ENCODE peak calls at places on chromosome 19, in six cellular contexts. F is kidney tubule cell; P is activated T-helper 1 cell treated with anti-CD3 and anti-CD28 coated beads, Interleukin-2, amount 50 U/mL, for 16 hours; Z is psoas muscle; E is DMS53; D is neural crest cell. Y is an unnamed sample.

GRCh38 chr19:33405491-33406461 is 32.3 kb downstream of the CEBPG start:
- DNase-seq in F (no peak), D (no peak), P (no peak), E (no peak), Z (no peak), Y (peak)

GRCh38 chr19:2986951-2987491 is 9.7 kb downstream of the TLE6 start:
- DNase-seq in E (no peak), P (no peak), D (peak), F (no peak), Z (no peak), Y (no peak)

GRCh38 chr19:11539495-11540365 is 1.1 kb downstream of the CNN1 start:
- DNase-seq in F (no peak), E (peak), Z (no peak), D (no peak), P (no peak), Y (peak)

GRCh38 chr19:14114854-14115253 is 2.7 kb downstream of the PRKACA start:
- DNase-seq in Z (peak), D (peak), P (no peak), F (peak), E (peak), Y (no peak)

GRCh38 chr19:31175564-31176348 is 173.5 kb downstream of the TSHZ3 start:
- DNase-seq in P (no peak), Z (no peak), D (no peak), F (no peak), E (no peak), Y (no peak)

GRCh38 chr19:51093510-51094345 is 11.0 kb upstream of the KLK14 start:
- DNase-seq in Z (no peak), F (peak), D (no peak), E (peak), P (no peak), Y (no peak)

GRCh38 chr19:52742516-52742915 is 7.7 kb upstream of the ZNF611 start:
- DNase-seq in P (no peak), D (no peak), E (no peak), F (no peak), Z (no peak), Y (no peak)

GRCh38 chr19:10871711-10872550 is 578 bp downstream of the CARM1 start:
- DNase-seq in E (peak), D (no peak), Z (peak), P (no peak), F (peak), Y (peak)

GRCh38 chr19:8141726-8142524 is 7.5 kb downstream of the FBN3 start:
- DNase-seq in F (no peak), Z (no peak), D (no peak), E (no peak), P (no peak), Y (no peak)

GRCh38 chr19:2207991-2208860 is 27.9 kb downstream of the PLEKHJ1 start:
- DNase-seq in E (no peak), Z (peak), P (no peak), D (no peak), F (no peak), Y (no peak)

GRCh38 chr19:18167975-18168645 is 5.5 kb upstream of the IFI30 start:
- DNase-seq in Z (no peak), F (peak), D (peak), E (peak), P (no peak), Y (no peak)

GRCh38 chr19:49712397-49712859 is 21.5 kb downstream of the CPT1C start:
- DNase-seq in Z (no peak), E (peak), D (peak), F (no peak), P (no peak), Y (peak)

GRCh38 chr19:51808333-51808986 is 13.5 kb downstream of the FPR3 start:
- DNase-seq in P (no peak), Z (no peak), D (no peak), E (no peak), F (no peak), Y (no peak)

GRCh38 chr19:1295169-1296012 is 9.7 kb downstream of the EFNA2 start:
- DNase-seq in P (no peak), Z (no peak), E (peak), D (no peak), F (no peak), Y (no peak)

GRCh38 chr19:10848208-10848843 is at the start of gene C19orf38:
- DNase-seq in F (no peak), Z (no peak), D (no peak), P (no peak), E (no peak), Y (peak)

GRCh38 chr19:543912-544608 is at the start of gene GZMM:
- DNase-seq in Z (no peak), P (peak), F (no peak), D (no peak), E (no peak), Y (no peak)

GRCh38 chr19:28737526-28737925 is 475.4 kb downstream of the UQCRFS1 start:
- DNase-seq in P (no peak), F (peak), Z (no peak), D (no peak), E (no peak), Y (peak)

GRCh38 chr19:8577741-8578140 is 499 bp upstream of the MYO1F start:
- DNase-seq in P (no peak), E (no peak), F (no peak), D (no peak), Z (no peak), Y (no peak)

GRCh38 chr19:48988286-48988685 is 4.8 kb downstream of the GYS1 start:
- DNase-seq in D (no peak), F (no peak), Z (no peak), P (no peak), E (no peak), Y (no peak)

GRCh38 chr19:43607238-43608205 is 4.4 kb upstream of the SRRM5 start:
- DNase-seq in Z (no peak), F (no peak), E (no peak), P (no peak), D (no peak), Y (no peak)

GRCh38 chr19:41995959-41996797 is 2.1 kb upstream of the ATP1A3 start:
- DNase-seq in D (peak), P (no peak), F (no peak), Z (no peak), E (peak), Y (no peak)

GRCh38 chr19:19751846-19752245 is 18.9 kb upstream of the ZNF14 start:
- DNase-seq in P (no peak), D (no peak), F (no peak), E (no peak), Z (no peak), Y (no peak)

GRCh38 chr19:2461751-2462634 is 5.2 kb upstream of the LMNB2 start:
- DNase-seq in D (peak), F (peak), P (no peak), E (peak), Z (peak), Y (peak)

GRCh38 chr19:33284146-33284643 is 18.1 kb downstream of the CEBPA start:
- DNase-seq in F (no peak), Z (no peak), E (no peak), P (no peak), D (no peak), Y (no peak)

GRCh38 chr19:5125797-5126497 is 157.0 kb downstream of the KDM4B start:
- DNase-seq in P (no peak), D (no peak), Z (no peak), F (no peak), E (no peak), Y (no peak)

GRCh38 chr19:1063030-1063908 is 3.7 kb upstream of the ARHGAP45 start:
- DNase-seq in F (no peak), Z (peak), E (peak), P (no peak), D (no peak), Y (no peak)

GRCh38 chr19:10027158-10027997 is 14.1 kb downstream of the RDH8 start:
- DNase-seq in D (peak), F (peak), E (peak), P (peak), Z (peak), Y (peak)

GRCh38 chr19:40191836-40192646 is 815 bp downstream of the MAP3K10 start:
- DNase-seq in Z (peak), D (peak), F (peak), E (peak), P (no peak), Y (peak)

GRCh38 chr19:30784850-30785459 is 412.8 kb downstream of the ZNF536 start:
- DNase-seq in Z (peak), P (peak), E (peak), D (peak), F (peak), Y (peak)

GRCh38 chr19:19900124-19900523 is 622 bp upstream of the ZNF93 start:
- DNase-seq in D (no peak), Z (no peak), F (peak), P (no peak), E (peak), Y (no peak)

GRCh38 chr19:55053735-55054134 is 9.2 kb downstream of the RDH13 start:
- DNase-seq in F (no peak), E (no peak), P (no peak), Z (no peak), D (no peak), Y (no peak)

GRCh38 chr19:15871570-15871969 is 26.3 kb downstream of the CYP4F2 start:
- DNase-seq in E (no peak), F (peak), Z (no peak), P (no peak), D (no peak), Y (no peak)

GRCh38 chr19:50344661-50345318 is 15.6 kb upstream of the KCNC3 start:
- DNase-seq in F (no peak), P (no peak), D (no peak), E (no peak), Z (no peak), Y (no peak)

GRCh38 chr19:38661996-38662395 is 14.5 kb downstream of the ACTN4 start:
- DNase-seq in Z (no peak), F (no peak), E (peak), P (no peak), D (no peak), Y (no peak)

GRCh38 chr19:31220540-31220939 is 128.7 kb downstream of the TSHZ3 start:
- DNase-seq in E (no peak), D (no peak), F (no peak), Z (no peak), P (no peak), Y (no peak)